ENCODE peak calls at places on chromosomes 12 and 14, in eight cellular contexts. One of them, this sample, is unnamed.

GRCh38 chr14:43539210-43539609 is 967.9 kb downstream of the FSCB start:
- DNase-seq in T1000: no peak
- DNase-seq in AG08396: no peak
- DNase-seq in activated CD4-positive, alpha-beta T cell treated with anti-CD3 and anti-CD28 coated beads, Interleukin-2, amount 50 U/mL, for 1 hour: no peak
- DNase-seq in activated CD8-positive, alpha-beta memory T cell treated with anti-CD3 and anti-CD28 coated beads, Interleukin-2, amount 50 U/mL, for 4 hours: no peak
- DNase-seq in cardiac muscle cell: peak; percentile 66
- DNase-seq in occipital lobe: no peak
- DNase-seq in substantia nigra: no peak
- DNase-seq in this sample: peak; percentile 12

GRCh38 chr14:69270795-69271708 is 11.1 kb downstream of the GALNT16 start:
- DNase-seq in T1000: peak; percentile 19
- DNase-seq in AG08396: no peak
- DNase-seq in activated CD4-positive, alpha-beta T cell treated with anti-CD3 and anti-CD28 coated beads, Interleukin-2, amount 50 U/mL, for 1 hour: no peak
- DNase-seq in activated CD8-positive, alpha-beta memory T cell treated with anti-CD3 and anti-CD28 coated beads, Interleukin-2, amount 50 U/mL, for 4 hours: no peak
- DNase-seq in cardiac muscle cell: no peak
- DNase-seq in occipital lobe: no peak
- DNase-seq in substantia nigra: no peak
- DNase-seq in this sample: no peak

GRCh38 chr12:3897400-3897910 is 24.3 kb upstream of the PARP11 start:
- DNase-seq in T1000: no peak
- DNase-seq in AG08396: no peak
- DNase-seq in activated CD4-positive, alpha-beta T cell treated with anti-CD3 and anti-CD28 coated beads, Interleukin-2, amount 50 U/mL, for 1 hour: peak; percentile 9
- DNase-seq in activated CD8-positive, alpha-beta memory T cell treated with anti-CD3 and anti-CD28 coated beads, Interleukin-2, amount 50 U/mL, for 4 hours: no peak
- DNase-seq in cardiac muscle cell: no peak
- DNase-seq in occipital lobe: no peak
- DNase-seq in substantia nigra: no peak
- DNase-seq in this sample: no peak

GRCh38 chr12:117485984-117486839 is 124.8 kb upstream of the NOS1 start:
- DNase-seq in T1000: no peak
- DNase-seq in AG08396: no peak
- DNase-seq in activated CD4-positive, alpha-beta T cell treated with anti-CD3 and anti-CD28 coated beads, Interleukin-2, amount 50 U/mL, for 1 hour: no peak
- DNase-seq in activated CD8-positive, alpha-beta memory T cell treated with anti-CD3 and anti-CD28 coated beads, Interleukin-2, amount 50 U/mL, for 4 hours: no peak
- DNase-seq in cardiac muscle cell: no peak
- DNase-seq in occipital lobe: no peak
- DNase-seq in substantia nigra: no peak
- DNase-seq in this sample: no peak

GRCh38 chr14:64918216-64918615 is 4.0 kb downstream of the CHURC1 start:
- DNase-seq in T1000: no peak
- DNase-seq in AG08396: no peak
- DNase-seq in activated CD4-positive, alpha-beta T cell treated with anti-CD3 and anti-CD28 coated beads, Interleukin-2, amount 50 U/mL, for 1 hour: no peak
- DNase-seq in activated CD8-positive, alpha-beta memory T cell treated with anti-CD3 and anti-CD28 coated beads, Interleukin-2, amount 50 U/mL, for 4 hours: no peak
- DNase-seq in cardiac muscle cell: no peak
- DNase-seq in occipital lobe: no peak
- DNase-seq in substantia nigra: no peak
- DNase-seq in this sample: no peak

GRCh38 chr14:74616996-74617700 is 5.1 kb upstream of the LTBP2 start:
- DNase-seq in T1000: no peak
- DNase-seq in AG08396: no peak
- DNase-seq in activated CD4-positive, alpha-beta T cell treated with anti-CD3 and anti-CD28 coated beads, Interleukin-2, amount 50 U/mL, for 1 hour: no peak
- DNase-seq in activated CD8-positive, alpha-beta memory T cell treated with anti-CD3 and anti-CD28 coated beads, Interleukin-2, amount 50 U/mL, for 4 hours: no peak
- DNase-seq in cardiac muscle cell: no peak
- DNase-seq in occipital lobe: no peak
- DNase-seq in substantia nigra: no peak
- DNase-seq in this sample: no peak

GRCh38 chr12:71415336-71416231 is 24.0 kb upstream of the LGR5 start:
- DNase-seq in T1000: no peak
- DNase-seq in AG08396: peak; percentile 67
- DNase-seq in activated CD4-positive, alpha-beta T cell treated with anti-CD3 and anti-CD28 coated beads, Interleukin-2, amount 50 U/mL, for 1 hour: peak; percentile 4
- DNase-seq in activated CD8-positive, alpha-beta memory T cell treated with anti-CD3 and anti-CD28 coated beads, Interleukin-2, amount 50 U/mL, for 4 hours: no peak
- DNase-seq in cardiac muscle cell: peak; percentile 73
- DNase-seq in occipital lobe: no peak
- DNase-seq in substantia nigra: no peak
- DNase-seq in this sample: peak; percentile 45

GRCh38 chr14:48575772-48576171 is 900.4 kb upstream of the MDGA2 start:
- DNase-seq in T1000: no peak
- DNase-seq in AG08396: no peak
- DNase-seq in activated CD4-positive, alpha-beta T cell treated with anti-CD3 and anti-CD28 coated beads, Interleukin-2, amount 50 U/mL, for 1 hour: no peak
- DNase-seq in activated CD8-positive, alpha-beta memory T cell treated with anti-CD3 and anti-CD28 coated beads, Interleukin-2, amount 50 U/mL, for 4 hours: no peak
- DNase-seq in cardiac muscle cell: no peak
- DNase-seq in occipital lobe: no peak
- DNase-seq in substantia nigra: no peak
- DNase-seq in this sample: no peak

GRCh38 chr12:85625467-85625866 is 210.7 kb downstream of the RASSF9 start:
- DNase-seq in T1000: no peak
- DNase-seq in AG08396: no peak
- DNase-seq in activated CD4-positive, alpha-beta T cell treated with anti-CD3 and anti-CD28 coated beads, Interleukin-2, amount 50 U/mL, for 1 hour: no peak
- DNase-seq in activated CD8-positive, alpha-beta memory T cell treated with anti-CD3 and anti-CD28 coated beads, Interleukin-2, amount 50 U/mL, for 4 hours: no peak
- DNase-seq in cardiac muscle cell: no peak
- DNase-seq in occipital lobe: no peak
- DNase-seq in substantia nigra: no peak
- DNase-seq in this sample: no peak

GRCh38 chr12:123801573-123802178 is 39.6 kb downstream of the DNAH10 start:
- DNase-seq in T1000: no peak
- DNase-seq in AG08396: no peak
- DNase-seq in activated CD4-positive, alpha-beta T cell treated with anti-CD3 and anti-CD28 coated beads, Interleukin-2, amount 50 U/mL, for 1 hour: no peak
- DNase-seq in activated CD8-positive, alpha-beta memory T cell treated with anti-CD3 and anti-CD28 coated beads, Interleukin-2, amount 50 U/mL, for 4 hours: no peak
- DNase-seq in cardiac muscle cell: no peak
- DNase-seq in occipital lobe: no peak
- DNase-seq in substantia nigra: no peak
- DNase-seq in this sample: no peak

GRCh38 chr14:104268725-104269436 is 130.5 kb downstream of the KIF26A start:
- DNase-seq in T1000: no peak
- DNase-seq in AG08396: no peak
- DNase-seq in activated CD4-positive, alpha-beta T cell treated with anti-CD3 and anti-CD28 coated beads, Interleukin-2, amount 50 U/mL, for 1 hour: no peak
- DNase-seq in activated CD8-positive, alpha-beta memory T cell treated with anti-CD3 and anti-CD28 coated beads, Interleukin-2, amount 50 U/mL, for 4 hours: peak; percentile 12
- DNase-seq in cardiac muscle cell: no peak
- DNase-seq in occipital lobe: no peak
- DNase-seq in substantia nigra: no peak
- DNase-seq in this sample: no peak

GRCh38 chr14:63875311-63875710 is 22.5 kb downstream of the SYNE2 start:
- DNase-seq in T1000: no peak
- DNase-seq in AG08396: no peak
- DNase-seq in activated CD4-positive, alpha-beta T cell treated with anti-CD3 and anti-CD28 coated beads, Interleukin-2, amount 50 U/mL, for 1 hour: no peak
- DNase-seq in activated CD8-positive, alpha-beta memory T cell treated with anti-CD3 and anti-CD28 coated beads, Interleukin-2, amount 50 U/mL, for 4 hours: no peak
- DNase-seq in cardiac muscle cell: no peak
- DNase-seq in occipital lobe: no peak
- DNase-seq in substantia nigra: no peak
- DNase-seq in this sample: no peak

GRCh38 chr14:69685716-69686115 is 74.3 kb downstream of the SUSD6 start:
- DNase-seq in T1000: no peak
- DNase-seq in AG08396: peak; percentile 41
- DNase-seq in activated CD4-positive, alpha-beta T cell treated with anti-CD3 and anti-CD28 coated beads, Interleukin-2, amount 50 U/mL, for 1 hour: peak; percentile 20
- DNase-seq in activated CD8-positive, alpha-beta memory T cell treated with anti-CD3 and anti-CD28 coated beads, Interleukin-2, amount 50 U/mL, for 4 hours: peak; percentile 28
- DNase-seq in cardiac muscle cell: peak; percentile 56
- DNase-seq in occipital lobe: peak; percentile 29
- DNase-seq in substantia nigra: no peak
- DNase-seq in this sample: no peak

GRCh38 chr12:104510145-104510872 is 53.6 kb downstream of the CHST11 start:
- DNase-seq in T1000: no peak
- DNase-seq in AG08396: no peak
- DNase-seq in activated CD4-positive, alpha-beta T cell treated with anti-CD3 and anti-CD28 coated beads, Interleukin-2, amount 50 U/mL, for 1 hour: no peak
- DNase-seq in activated CD8-positive, alpha-beta memory T cell treated with anti-CD3 and anti-CD28 coated beads, Interleukin-2, amount 50 U/mL, for 4 hours: no peak
- DNase-seq in cardiac muscle cell: no peak
- DNase-seq in occipital lobe: no peak
- DNase-seq in substantia nigra: no peak
- DNase-seq in this sample: no peak

GRCh38 chr14:89537911-89538310 is 120.9 kb upstream of the FOXN3 start:
- DNase-seq in T1000: no peak
- DNase-seq in AG08396: no peak
- DNase-seq in activated CD4-positive, alpha-beta T cell treated with anti-CD3 and anti-CD28 coated beads, Interleukin-2, amount 50 U/mL, for 1 hour: no peak
- DNase-seq in activated CD8-positive, alpha-beta memory T cell treated with anti-CD3 and anti-CD28 coated beads, Interleukin-2, amount 50 U/mL, for 4 hours: no peak
- DNase-seq in cardiac muscle cell: no peak
- DNase-seq in occipital lobe: no peak
- DNase-seq in substantia nigra: no peak
- DNase-seq in this sample: no peak

GRCh38 chr14:46048127-46048526 is 603.5 kb downstream of the RPL10L start:
- DNase-seq in T1000: peak; percentile 82
- DNase-seq in AG08396: peak; percentile 21
- DNase-seq in activated CD4-positive, alpha-beta T cell treated with anti-CD3 and anti-CD28 coated beads, Interleukin-2, amount 50 U/mL, for 1 hour: no peak
- DNase-seq in activated CD8-positive, alpha-beta memory T cell treated with anti-CD3 and anti-CD28 coated beads, Interleukin-2, amount 50 U/mL, for 4 hours: no peak
- DNase-seq in cardiac muscle cell: peak; percentile 74
- DNase-seq in occipital lobe: no peak
- DNase-seq in substantia nigra: no peak
- DNase-seq in this sample: peak; percentile 32

GRCh38 chr14:68011629-68012028 is 192.1 kb downstream of the RAD51B start:
- DNase-seq in T1000: no peak
- DNase-seq in AG08396: no peak
- DNase-seq in activated CD4-positive, alpha-beta T cell treated with anti-CD3 and anti-CD28 coated beads, Interleukin-2, amount 50 U/mL, for 1 hour: no peak
- DNase-seq in activated CD8-positive, alpha-beta memory T cell treated with anti-CD3 and anti-CD28 coated beads, Interleukin-2, amount 50 U/mL, for 4 hours: no peak
- DNase-seq in cardiac muscle cell: no peak
- DNase-seq in occipital lobe: no peak
- DNase-seq in substantia nigra: no peak
- DNase-seq in this sample: no peak

GRCh38 chr14:51448831-51449665 is 202.7 kb upstream of the FRMD6 start:
- DNase-seq in T1000: no peak
- DNase-seq in AG08396: peak; percentile 66
- DNase-seq in activated CD4-positive, alpha-beta T cell treated with anti-CD3 and anti-CD28 coated beads, Interleukin-2, amount 50 U/mL, for 1 hour: no peak
- DNase-seq in activated CD8-positive, alpha-beta memory T cell treated with anti-CD3 and anti-CD28 coated beads, Interleukin-2, amount 50 U/mL, for 4 hours: no peak
- DNase-seq in cardiac muscle cell: no peak
- DNase-seq in occipital lobe: no peak
- DNase-seq in substantia nigra: no peak
- DNase-seq in this sample: no peak

GRCh38 chr12:67705394-67706370 is 57.1 kb downstream of the DYRK2 start:
- DNase-seq in T1000: peak; percentile 55
- DNase-seq in AG08396: peak; percentile 11
- DNase-seq in activated CD4-positive, alpha-beta T cell treated with anti-CD3 and anti-CD28 coated beads, Interleukin-2, amount 50 U/mL, for 1 hour: no peak
- DNase-seq in activated CD8-positive, alpha-beta memory T cell treated with anti-CD3 and anti-CD28 coated beads, Interleukin-2, amount 50 U/mL, for 4 hours: no peak
- DNase-seq in cardiac muscle cell: no peak
- DNase-seq in occipital lobe: no peak
- DNase-seq in substantia nigra: no peak
- DNase-seq in this sample: no peak

GRCh38 chr12:54622463-54623183 is 12.1 kb downstream of the LACRT start:
- DNase-seq in T1000: no peak
- DNase-seq in AG08396: no peak
- DNase-seq in activated CD4-positive, alpha-beta T cell treated with anti-CD3 and anti-CD28 coated beads, Interleukin-2, amount 50 U/mL, for 1 hour: no peak
- DNase-seq in activated CD8-positive, alpha-beta memory T cell treated with anti-CD3 and anti-CD28 coated beads, Interleukin-2, amount 50 U/mL, for 4 hours: no peak
- DNase-seq in cardiac muscle cell: no peak
- DNase-seq in occipital lobe: no peak
- DNase-seq in substantia nigra: no peak
- DNase-seq in this sample: no peak

GRCh38 chr12:130634866-130635265 is 81.2 kb downstream of the RIMBP2 start:
- DNase-seq in T1000: no peak
- DNase-seq in AG08396: no peak
- DNase-seq in activated CD4-positive, alpha-beta T cell treated with anti-CD3 and anti-CD28 coated beads, Interleukin-2, amount 50 U/mL, for 1 hour: no peak
- DNase-seq in activated CD8-positive, alpha-beta memory T cell treated with anti-CD3 and anti-CD28 coated beads, Interleukin-2, amount 50 U/mL, for 4 hours: no peak
- DNase-seq in cardiac muscle cell: no peak
- DNase-seq in occipital lobe: no peak
- DNase-seq in substantia nigra: no peak
- DNase-seq in this sample: no peak

GRCh38 chr12:24803406-24804245 is 145.3 kb downstream of the BCAT1 start:
- DNase-seq in T1000: no peak
- DNase-seq in AG08396: no peak
- DNase-seq in activated CD4-positive, alpha-beta T cell treated with anti-CD3 and anti-CD28 coated beads, Interleukin-2, amount 50 U/mL, for 1 hour: no peak
- DNase-seq in activated CD8-positive, alpha-beta memory T cell treated with anti-CD3 and anti-CD28 coated beads, Interleukin-2, amount 50 U/mL, for 4 hours: no peak
- DNase-seq in cardiac muscle cell: no peak
- DNase-seq in occipital lobe: no peak
- DNase-seq in substantia nigra: no peak
- DNase-seq in this sample: no peak

This sample was measured in Panc1.